ENCODE peak calls at places on chromosome 4, in ten cellular contexts. B, F, Y, C, U, Z, R, O, J and W are unnamed samples.

GRCh38 chr4:3375688-3376087 is 66.1 kb upstream of the HGFAC start:
- DNase-seq in B (no peak), F (peak), R (peak), C (peak), O (no peak), J (peak), Y (peak), Z (no peak), U (no peak), W (no peak)

GRCh38 chr4:94544811-94545210 is 93.1 kb downstream of the PDLIM5 start:
- DNase-seq in F (peak), O (no peak), B (no peak), J (no peak), U (no peak), R (no peak), Y (no peak), C (no peak), Z (no peak), W (no peak)

GRCh38 chr4:53552711-53553110 is 38.6 kb downstream of the LNX1 start:
- DNase-seq in C (no peak), Z (no peak), U (no peak), J (peak), Y (no peak), F (no peak), O (no peak), B (no peak), R (no peak), W (no peak)

GRCh38 chr4:113901994-113902787 is 77.3 kb downstream of the ARSJ start:
- DNase-seq in Z (no peak), F (no peak), Y (no peak), R (no peak), B (no peak), J (no peak), C (no peak), O (no peak), U (peak), W (no peak)

GRCh38 chr4:18608910-18609525 is 587.5 kb upstream of the LCORL start:
- DNase-seq in F (no peak), Y (no peak), R (no peak), J (no peak), Z (no peak), B (no peak), U (no peak), O (no peak), C (no peak), W (no peak)

GRCh38 chr4:117467404-117467803 is 382.0 kb upstream of the TRAM1L1 start:
- DNase-seq in U (no peak), R (no peak), C (no peak), Y (no peak), J (no peak), O (no peak), Z (no peak), B (no peak), F (no peak), W (no peak)

GRCh38 chr4:118373614-118374255 is 20.9 kb upstream of the PRSS12 start:
- DNase-seq in Z (no peak), C (no peak), B (no peak), J (peak), Y (peak), O (peak), F (no peak), R (no peak), U (no peak), W (no peak)

GRCh38 chr4:64781737-64782326 is 372.6 kb upstream of the TECRL start:
- DNase-seq in C (no peak), Y (no peak), R (no peak), J (peak), O (peak), F (peak), Z (no peak), B (no peak), U (no peak), W (no peak)

GRCh38 chr4:112448211-112448745 is 67.7 kb downstream of the NEUROG2 start:
- DNase-seq in R (no peak), C (no peak), B (no peak), Y (peak), J (no peak), F (peak), O (peak), U (no peak), Z (no peak), W (no peak)

DNA sequence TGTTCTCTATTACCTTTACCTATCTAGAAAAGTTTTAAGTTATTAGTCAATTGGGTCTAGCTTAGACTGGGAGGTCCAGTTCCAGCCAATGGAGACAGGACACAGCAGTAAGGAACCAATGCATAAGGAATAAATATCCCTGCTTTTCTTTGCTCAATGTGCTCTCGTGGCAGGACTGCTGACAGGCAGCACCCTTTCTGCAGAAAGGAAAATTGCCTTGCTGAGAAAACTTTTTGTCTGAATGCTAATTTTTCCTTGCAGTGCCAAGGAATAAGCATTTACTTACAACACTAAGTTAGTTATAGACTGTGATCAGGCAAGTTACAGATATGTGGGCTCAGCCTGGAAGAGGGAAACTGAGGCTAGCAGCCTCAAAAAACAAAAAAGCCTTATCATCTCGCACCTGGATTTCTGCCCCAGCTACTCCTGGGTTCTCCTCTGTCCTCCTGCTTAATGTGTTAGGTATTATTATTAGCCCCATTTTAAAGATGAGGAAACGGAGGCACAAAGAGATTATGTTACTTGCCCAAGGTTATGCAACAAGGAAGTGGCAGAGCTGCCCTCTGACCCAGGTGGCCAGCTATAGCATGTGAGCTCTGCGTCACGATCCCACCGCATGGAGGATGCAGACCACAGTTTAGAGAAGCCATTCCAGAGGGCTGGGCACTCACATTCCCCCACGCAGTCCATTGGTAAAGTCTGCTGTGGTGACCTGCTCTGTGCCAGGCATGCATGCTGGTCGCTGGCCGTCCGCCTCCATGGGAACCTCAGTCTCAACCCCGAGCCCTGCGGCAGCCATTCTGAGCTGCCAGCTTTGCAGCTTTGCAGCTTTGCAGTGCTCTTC is 40.5 kb upstream of the C4orf50 start:
- DNase-seq in Z (no peak), Y (no peak), C (no peak), F (no peak), R (no peak), B (no peak), U (no peak), O (no peak), J (no peak), W (no peak)
- TF ChIP-seq CTCF in Z (no peak), Y (no peak), C (no peak), F (no peak), R (no peak), B (no peak), U (no peak), O (no peak), J (no peak), W (no peak)

GRCh38 chr4:37682701-37683401 is 3.3 kb downstream of the RELL1 start:
- DNase-seq in B (no peak), Y (no peak), Z (peak), C (no peak), O (no peak), J (no peak), U (peak), F (no peak), R (no peak), W (peak)
- H3K4me3 ChIP-seq in B (no peak), Y (no peak), Z (peak), C (no peak), O (no peak), J (no peak), U (peak), F (no peak), R (no peak), W (no peak)

GRCh38 chr4:157043131-157043530 is 32.8 kb upstream of the GLRB start:
- DNase-seq in B (no peak), J (peak), R (no peak), F (peak), Z (no peak), O (no peak), C (no peak), U (no peak), Y (peak), W (no peak)
- TF ChIP-seq CTCF in B (no peak), J (peak), R (no peak), F (peak), Z (no peak), O (peak), C (no peak), U (no peak), Y (peak), W (no peak)

GRCh38 chr4:74932832-74933561 is at the start of gene PARM1:
- DNase-seq in Z (no peak), J (peak), Y (peak), R (peak), B (peak), U (peak), O (no peak), F (peak), C (peak), W (peak)

GRCh38 chr4:74933562-74934015 is 673 bp downstream of the PARM1 start:
- DNase-seq in C (no peak), O (no peak), F (peak), U (no peak), J (no peak), R (peak), B (no peak), Y (no peak), Z (no peak), W (no peak)

GRCh38 chr4:74931386-74931785 is 1.5 kb upstream of the PARM1 start:
- DNase-seq in J (no peak), C (no peak), F (no peak), O (no peak), R (no peak), Y (no peak), Z (no peak), B (no peak), U (no peak), W (no peak)

GRCh38 chr4:74932010-74932409 is 906 bp upstream of the PARM1 start:
- DNase-seq in C (no peak), F (no peak), J (no peak), B (no peak), Z (no peak), U (no peak), O (no peak), Y (no peak), R (no peak), W (no peak)

GRCh38 chr4:74930166-74930565 is 2.8 kb upstream of the PARM1 start:
- DNase-seq in O (no peak), B (no peak), J (no peak), U (no peak), F (no peak), Y (no peak), Z (no peak), R (no peak), C (no peak), W (peak)
- H3K4me3 ChIP-seq in O (no peak), B (no peak), J (no peak), U (no peak), F (no peak), Y (no peak), Z (no peak), R (no peak), C (no peak), W (no peak)

GRCh38 chr4:81375745-81376144 is 96.0 kb downstream of the RASGEF1B start:
- DNase-seq in U (no peak), R (no peak), J (no peak), B (no peak), Y (no peak), Z (no peak), F (no peak), C (no peak), O (no peak), W (no peak)
- TF ChIP-seq CTCF in U (no peak), R (no peak), J (no peak), B (no peak), Y (no peak), Z (no peak), F (peak), C (no peak), O (peak), W (peak)

GRCh38 chr4:15479913-15480185 is 10.2 kb downstream of the CC2D2A start:
- DNase-seq in B (no peak), O (no peak), J (peak), Y (peak), R (no peak), Z (no peak), C (no peak), U (no peak), F (peak), W (no peak)
- H3K4me3 ChIP-seq in B (peak), O (peak), J (peak), Y (peak), R (no peak), Z (no peak), C (peak), U (peak), F (peak), W (no peak)

GRCh38 chr4:73311428-73311827 is 52.8 kb upstream of the ANKRD17 start:
- DNase-seq in Z (no peak), B (no peak), Y (peak), F (peak), R (no peak), O (no peak), U (no peak), J (peak), C (no peak), W (no peak)
- TF ChIP-seq CTCF in Z (peak), B (peak), Y (peak), F (peak), R (peak), O (peak), U (no peak), J (peak), C (peak), W (no peak)